ENCODE peak calls at places on chromosomes 16 and 17, in seven cellular contexts. One of them, this sample, is unnamed.

GRCh38 chr16:84585886-84586285 is 32.0 kb downstream of the COTL1 start:
- DNase-seq in cardiac fibroblast: no peak
- DNase-seq in omental fat pad: no peak
- DNase-seq in A673: peak
- DNase-seq in Calu3: no peak
- DNase-seq in AG10803: no peak
- DNase-seq in IMR-90: no peak
- DNase-seq in this sample: no peak

GRCh38 chr17:1803280-1803679 is 26.4 kb downstream of the SMYD4 start:
- DNase-seq in AG10803: no peak
- DNase-seq in A673: no peak
- DNase-seq in omental fat pad: no peak
- DNase-seq in Calu3: no peak
- DNase-seq in cardiac fibroblast: no peak
- DNase-seq in IMR-90: no peak
- DNase-seq in this sample: no peak

GRCh38 chr17:35423761-35424160 is 8.5 kb downstream of the SLFN12 start:
- DNase-seq in omental fat pad: no peak
- DNase-seq in A673: no peak
- DNase-seq in AG10803: no peak
- DNase-seq in IMR-90: peak
- DNase-seq in Calu3: no peak
- DNase-seq in cardiac fibroblast: peak
- DNase-seq in this sample: no peak

GRCh38 chr16:19691161-19691850 is 26.7 kb downstream of the KNOP1 start:
- DNase-seq in omental fat pad: no peak
- DNase-seq in AG10803: no peak
- DNase-seq in cardiac fibroblast: no peak
- DNase-seq in IMR-90: peak
- DNase-seq in Calu3: no peak
- DNase-seq in A673: no peak
- DNase-seq in this sample: peak

GRCh38 chr16:77297996-77298637 is 98.9 kb downstream of the SYCE1L start:
- DNase-seq in A673: no peak
- DNase-seq in AG10803: no peak
- DNase-seq in cardiac fibroblast: peak
- DNase-seq in Calu3: peak
- DNase-seq in IMR-90: no peak
- DNase-seq in omental fat pad: no peak
- DNase-seq in this sample: no peak

GRCh38 chr16:30924086-30924714 is 828 bp downstream of the FBXL19 start:
- DNase-seq in A673: no peak
- DNase-seq in Calu3: no peak
- DNase-seq in AG10803: no peak
- DNase-seq in omental fat pad: no peak
- DNase-seq in cardiac fibroblast: no peak
- DNase-seq in IMR-90: no peak
- DNase-seq in this sample: no peak

GRCh38 chr16:67305216-67306071 is 21.1 kb downstream of the KCTD19 start:
- DNase-seq in omental fat pad: no peak
- DNase-seq in cardiac fibroblast: no peak
- DNase-seq in IMR-90: no peak
- DNase-seq in Calu3: no peak
- DNase-seq in AG10803: no peak
- DNase-seq in A673: no peak
- DNase-seq in this sample: no peak

GRCh38 chr17:79732804-79733691 is 2.3 kb downstream of the ENPP7 start:
- DNase-seq in IMR-90: no peak
- DNase-seq in cardiac fibroblast: no peak
- DNase-seq in Calu3: no peak
- DNase-seq in A673: no peak
- DNase-seq in AG10803: no peak
- DNase-seq in omental fat pad: no peak
- DNase-seq in this sample: no peak

GRCh38 chr16:84374160-84374489 is 5.8 kb downstream of the ATP2C2 start:
- DNase-seq in Calu3: no peak
- DNase-seq in A673: no peak
- DNase-seq in cardiac fibroblast: no peak
- DNase-seq in IMR-90: no peak
- DNase-seq in AG10803: no peak
- DNase-seq in omental fat pad: no peak
- DNase-seq in this sample: no peak

GRCh38 chr16:22948058-22948602 is 134.2 kb downstream of the HS3ST2 start:
- DNase-seq in AG10803: no peak
- DNase-seq in cardiac fibroblast: no peak
- DNase-seq in IMR-90: no peak
- DNase-seq in A673: no peak
- DNase-seq in Calu3: no peak
- DNase-seq in omental fat pad: no peak
- DNase-seq in this sample: no peak

GRCh38 chr16:49918257-49918656 is 62.3 kb upstream of the ZNF423 start:
- DNase-seq in cardiac fibroblast: no peak
- DNase-seq in A673: no peak
- DNase-seq in omental fat pad: no peak
- DNase-seq in AG10803: no peak
- DNase-seq in Calu3: no peak
- DNase-seq in IMR-90: no peak
- DNase-seq in this sample: no peak

GRCh38 chr17:50790619-50791018 is 23.3 kb upstream of the ANKRD40CL start:
- DNase-seq in omental fat pad: no peak
- DNase-seq in AG10803: no peak
- DNase-seq in cardiac fibroblast: no peak
- DNase-seq in Calu3: no peak
- DNase-seq in IMR-90: no peak
- DNase-seq in A673: no peak
- DNase-seq in this sample: no peak

GRCh38 chr17:78040561-78041400 is 82.3 kb downstream of the TNRC6C start:
- DNase-seq in A673: peak
- DNase-seq in Calu3: peak
- DNase-seq in AG10803: peak
- DNase-seq in IMR-90: peak
- DNase-seq in cardiac fibroblast: peak
- DNase-seq in omental fat pad: no peak
- DNase-seq in this sample: peak

GRCh38 chr16:22977294-22977697 is 163.3 kb downstream of the HS3ST2 start:
- DNase-seq in A673: peak
- DNase-seq in Calu3: peak
- DNase-seq in AG10803: peak
- DNase-seq in IMR-90: no peak
- DNase-seq in cardiac fibroblast: peak
- DNase-seq in omental fat pad: no peak
- DNase-seq in this sample: no peak

GRCh38 chr16:14043278-14043677 is 27.8 kb upstream of the MRTFB start:
- DNase-seq in A673: no peak
- DNase-seq in Calu3: no peak
- DNase-seq in omental fat pad: no peak
- DNase-seq in IMR-90: no peak
- DNase-seq in cardiac fibroblast: no peak
- DNase-seq in AG10803: no peak
- DNase-seq in this sample: peak

DNA sequence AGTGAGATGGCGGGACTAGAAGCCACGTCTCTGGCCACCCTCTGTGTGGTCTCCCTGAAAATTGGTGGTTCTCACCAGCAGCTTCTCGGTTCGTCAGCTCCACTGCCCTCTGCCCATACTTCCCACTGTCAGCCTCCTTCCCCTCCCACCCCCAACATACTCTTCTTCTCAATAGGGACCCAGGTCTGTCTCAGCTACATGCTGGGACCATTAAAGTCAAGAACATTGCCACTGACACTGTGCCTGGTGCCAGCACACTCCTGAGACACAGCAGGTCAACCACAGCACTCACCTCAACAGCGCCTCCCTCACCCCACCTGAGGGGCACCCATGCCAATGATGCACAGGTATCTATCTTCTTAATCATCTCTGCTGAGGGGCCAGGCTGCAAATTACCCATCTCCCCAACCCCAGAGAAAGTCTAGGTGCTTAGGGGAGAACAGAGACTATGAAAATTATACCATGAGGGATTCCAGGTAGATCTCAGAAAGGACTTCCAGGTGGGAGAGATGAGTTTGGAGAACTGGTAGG is 1.3 kb downstream of the PLXDC1 start:
- DNase-seq in A673: no peak
- DNase-seq in omental fat pad: no peak
- DNase-seq in cardiac fibroblast: no peak
- DNase-seq in Calu3: no peak
- DNase-seq in IMR-90: no peak
- DNase-seq in AG10803: no peak
- DNase-seq in this sample: no peak
- TF ChIP-seq CTCF in A673: no peak
- TF ChIP-seq CTCF in omental fat pad: no peak
- TF ChIP-seq CTCF in cardiac fibroblast: no peak
- TF ChIP-seq CTCF in Calu3: no peak
- TF ChIP-seq CTCF in IMR-90: no peak
- TF ChIP-seq CTCF in AG10803: no peak
- TF ChIP-seq CTCF in this sample: no peak

DNA sequence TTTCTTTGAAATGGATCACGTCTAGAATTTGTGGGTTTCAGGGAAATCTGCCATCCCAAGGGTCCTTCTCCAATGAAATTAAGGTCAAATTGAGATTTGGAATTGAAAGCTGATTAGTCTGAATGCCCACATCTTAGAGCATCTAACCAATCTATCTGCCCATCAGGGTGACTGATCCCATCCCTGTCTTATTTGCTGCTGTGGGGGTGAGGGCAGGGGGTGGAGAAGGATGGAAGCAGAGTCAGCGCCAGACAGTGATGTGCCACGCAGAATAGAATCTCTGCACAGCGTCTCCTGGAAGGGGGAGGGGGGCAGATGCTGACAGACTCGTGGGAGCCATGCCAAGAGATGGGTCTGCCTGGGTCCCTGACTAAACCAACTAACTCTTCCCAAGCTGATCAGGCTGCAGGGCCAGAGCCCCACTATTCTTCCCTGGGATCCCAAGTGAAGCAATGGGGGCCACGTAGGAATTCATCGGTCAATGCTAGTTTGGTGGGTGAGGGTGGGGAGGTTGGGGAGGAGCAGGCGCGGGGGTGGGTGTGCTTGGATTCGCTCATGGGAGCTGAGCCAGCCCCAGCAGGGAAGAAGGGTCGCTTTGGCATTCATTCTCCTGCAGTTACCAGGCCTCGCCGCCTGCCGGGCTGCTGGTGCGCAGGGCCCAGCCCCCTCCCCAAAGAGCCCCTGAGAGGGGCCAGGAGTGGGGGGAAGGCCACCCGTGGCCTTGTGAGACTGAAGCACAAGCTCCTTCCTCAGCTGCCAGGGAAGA is 32.2 kb downstream of the CDK5RAP3 start:
- DNase-seq in A673: peak
- DNase-seq in AG10803: no peak
- DNase-seq in IMR-90: no peak
- DNase-seq in Calu3: no peak
- DNase-seq in cardiac fibroblast: no peak
- DNase-seq in omental fat pad: no peak
- DNase-seq in this sample: no peak
- TF ChIP-seq CTCF in A673: peak
- TF ChIP-seq CTCF in AG10803: no peak
- TF ChIP-seq CTCF in IMR-90: no peak
- TF ChIP-seq CTCF in Calu3: no peak
- TF ChIP-seq CTCF in cardiac fibroblast: no peak
- TF ChIP-seq CTCF in omental fat pad: no peak
- TF ChIP-seq CTCF in this sample: no peak

DNA sequence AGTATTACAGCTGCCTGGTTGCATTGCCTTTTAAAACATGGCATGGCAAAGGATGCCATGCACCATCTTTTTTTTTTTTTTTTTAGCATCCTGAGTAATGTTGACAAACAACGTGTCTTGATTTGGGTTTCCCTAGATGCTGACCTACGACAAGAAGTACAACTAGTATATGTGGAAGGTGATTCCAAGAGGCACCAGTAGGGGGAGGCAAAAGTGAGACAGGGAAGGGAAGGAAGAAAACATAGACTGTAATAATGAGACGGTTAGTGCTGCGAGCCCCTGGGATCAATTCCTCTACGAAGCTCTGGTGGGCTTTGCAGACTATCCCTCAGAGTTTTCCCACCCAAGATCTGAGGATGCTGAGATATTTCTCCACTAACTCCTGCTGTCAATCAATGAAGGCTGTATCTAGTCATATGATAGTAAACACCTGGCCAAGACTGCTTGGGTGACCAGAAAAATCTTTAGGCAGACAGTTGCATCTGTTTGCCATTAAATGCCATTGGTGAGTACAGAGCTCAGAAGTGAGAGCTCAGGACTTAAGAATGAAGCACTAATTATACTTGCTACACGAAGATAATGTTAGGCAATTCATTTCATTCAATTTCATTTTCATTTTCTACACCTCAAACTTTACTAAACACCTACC is 458.6 kb upstream of the GOT2 start:
- DNase-seq in omental fat pad: no peak
- DNase-seq in AG10803: peak
- DNase-seq in IMR-90: peak
- DNase-seq in Calu3: peak
- DNase-seq in cardiac fibroblast: peak
- DNase-seq in A673: peak
- DNase-seq in this sample: no peak
- TF ChIP-seq CTCF in omental fat pad: no peak
- TF ChIP-seq CTCF in AG10803: peak
- TF ChIP-seq CTCF in IMR-90: peak
- TF ChIP-seq CTCF in Calu3: peak
- TF ChIP-seq CTCF in cardiac fibroblast: peak
- TF ChIP-seq CTCF in A673: peak
- TF ChIP-seq CTCF in this sample: peak

GRCh38 chr17:74355065-74355464 is 6.6 kb downstream of the BTBD17 start:
- DNase-seq in A673: no peak
- DNase-seq in omental fat pad: no peak
- DNase-seq in IMR-90: no peak
- DNase-seq in Calu3: no peak
- DNase-seq in cardiac fibroblast: no peak
- DNase-seq in AG10803: no peak
- DNase-seq in this sample: no peak

GRCh38 chr17:74351552-74352210 is 10.0 kb downstream of the BTBD17 start:
- DNase-seq in AG10803: no peak
- DNase-seq in omental fat pad: no peak
- DNase-seq in IMR-90: no peak
- DNase-seq in Calu3: no peak
- DNase-seq in cardiac fibroblast: no peak
- DNase-seq in A673: peak
- DNase-seq in this sample: no peak

GRCh38 chr17:74353446-74354060 is 8.1 kb downstream of the BTBD17 start:
- DNase-seq in IMR-90: no peak
- DNase-seq in A673: no peak
- DNase-seq in AG10803: no peak
- DNase-seq in Calu3: no peak
- DNase-seq in omental fat pad: no peak
- DNase-seq in cardiac fibroblast: no peak
- DNase-seq in this sample: no peak

GRCh38 chr17:74354561-74354960 is 7.1 kb downstream of the BTBD17 start:
- DNase-seq in A673: no peak
- DNase-seq in Calu3: no peak
- DNase-seq in AG10803: no peak
- DNase-seq in IMR-90: no peak
- DNase-seq in omental fat pad: no peak
- DNase-seq in cardiac fibroblast: no peak
- DNase-seq in this sample: no peak

DNA sequence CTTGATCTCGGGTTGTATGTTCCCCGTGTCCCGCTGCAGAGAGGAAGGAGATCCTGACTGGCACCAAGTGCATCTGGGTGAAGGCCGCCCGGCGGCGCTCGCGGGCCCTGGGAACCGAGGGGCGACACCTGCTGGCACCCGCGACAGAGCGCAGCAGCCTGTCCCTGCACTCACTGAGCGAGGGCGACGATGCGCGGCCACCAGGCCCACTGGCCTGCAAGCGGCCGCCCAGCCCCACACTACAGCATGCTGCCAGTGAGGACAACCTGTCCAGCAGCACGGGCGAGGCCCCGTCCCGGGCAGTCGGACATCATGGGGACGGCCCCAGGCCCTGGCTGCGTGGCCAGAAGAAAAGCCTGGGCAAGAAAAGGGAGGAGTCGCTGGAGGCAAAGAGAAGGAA is 7.5 kb downstream of the BTBD17 start:
- DNase-seq in cardiac fibroblast: peak
- DNase-seq in AG10803: no peak
- DNase-seq in A673: peak
- DNase-seq in Calu3: peak
- DNase-seq in omental fat pad: no peak
- DNase-seq in IMR-90: no peak
- DNase-seq in this sample: no peak
- TF ChIP-seq CTCF in cardiac fibroblast: peak
- TF ChIP-seq CTCF in AG10803: peak
- TF ChIP-seq CTCF in A673: peak
- TF ChIP-seq CTCF in Calu3: peak
- TF ChIP-seq CTCF in omental fat pad: no peak
- TF ChIP-seq CTCF in IMR-90: peak
- TF ChIP-seq CTCF in this sample: no peak

This sample was measured in dorsolateral prefrontal cortex.